ENCODE peak calls at places on chromosomes 12 and 14, in eight cellular contexts. F, T, M, D, K, Z, L and A are unnamed samples.

GRCh38 chr14:23005451-23005850 is 4.5 kb downstream of the C14orf93 start:
- DNase-seq in F (no peak), T (no peak), M (no peak), D (no peak), K (no peak), Z (no peak), L (no peak), A (no peak)

GRCh38 chr14:76091036-76091435 is 60.7 kb upstream of the GPATCH2L start:
- DNase-seq in F (no peak), T (peak; percentile 45), M (no peak), D (peak; percentile 64), K (no peak), Z (no peak), L (peak; percentile 10), A (peak; percentile 64)

GRCh38 chr12:119082496-119082895 is 96.2 kb upstream of the HSPB8 start:
- DNase-seq in F (no peak), T (peak; percentile 79), M (no peak), D (no peak), K (no peak), Z (peak; percentile 37), L (no peak), A (no peak)

GRCh38 chr14:50560929-50561280 is 960 bp downstream of the ATL1 start:
- DNase-seq in F (peak; percentile 8), T (peak; percentile 81), M (peak; percentile 93), D (peak; percentile 84), K (peak; percentile 26), Z (peak; percentile 90), L (peak; percentile 42), A (peak; percentile 65)

GRCh38 chr14:61675291-61675690 is 20.0 kb upstream of the HIF1A start:
- DNase-seq in F (no peak), T (no peak), M (no peak), D (no peak), K (no peak), Z (no peak), L (no peak), A (no peak)

GRCh38 chr14:83300454-83301064 is 1766.9 kb upstream of the SEL1L start:
- DNase-seq in F (peak; percentile 19), T (no peak), M (no peak), D (no peak), K (no peak), Z (no peak), L (peak; percentile 60), A (peak; percentile 23)

GRCh38 chr14:58533417-58533816 is 104.3 kb upstream of the DACT1 start:
- DNase-seq in F (no peak), T (peak; percentile 25), M (no peak), D (no peak), K (no peak), Z (no peak), L (peak; percentile 71), A (peak; percentile 39)

GRCh38 chr14:105489607-105490317 is 1.3 kb upstream of the TEDC1 start:
- DNase-seq in F (peak; percentile 76), T (peak; percentile 80), M (peak; percentile 89), D (peak; percentile 86), K (peak; percentile 78), Z (peak; percentile 89), L (peak; percentile 88), A (peak; percentile 74)

GRCh38 chr12:91373086-91373485 is 190.5 kb upstream of the DCN start:
- DNase-seq in F (no peak), T (no peak), M (no peak), D (no peak), K (no peak), Z (no peak), L (no peak), A (no peak)

GRCh38 chr14:20460458-20461229 is 590 bp downstream of the PIP4P1 start:
- DNase-seq in F (no peak), T (no peak), M (peak; percentile 87), D (no peak), K (no peak), Z (peak; percentile 61), L (no peak), A (no peak)

GRCh38 chr12:109735825-109736551 is 22.4 kb downstream of the FAM222A start:
- DNase-seq in F (no peak), T (peak; percentile 61), M (peak; percentile 48), D (no peak), K (no peak), Z (peak; percentile 16), L (no peak), A (no peak)

GRCh38 chr12:93938921-93939320 is 209.5 kb upstream of the PLXNC1 start:
- DNase-seq in F (no peak), T (no peak), M (no peak), D (no peak), K (no peak), Z (no peak), L (no peak), A (peak; percentile 88)

GRCh38 chr12:181921-182320 is 32.0 kb downstream of the SLC6A12 start:
- DNase-seq in F (no peak), T (no peak), M (no peak), D (no peak), K (no peak), Z (no peak), L (no peak), A (no peak)

GRCh38 chr12:108457006-108457733 is 57.9 kb upstream of the FICD start:
- DNase-seq in F (peak; percentile 11), T (no peak), M (no peak), D (no peak), K (peak; percentile 71), Z (no peak), L (peak; percentile 69), A (peak; percentile 66)

GRCh38 chr14:104973215-104974145 is 4.7 kb downstream of the AHNAK2 start:
- DNase-seq in F (peak; percentile 91), T (peak; percentile 73), M (peak; percentile 87), D (peak; percentile 90), K (peak; percentile 85), Z (peak; percentile 89), L (peak; percentile 95), A (peak; percentile 95)

GRCh38 chr14:91125271-91125661 is 11.4 kb downstream of the DGLUCY start:
- DNase-seq in F (no peak), T (no peak), M (no peak), D (no peak), K (no peak), Z (no peak), L (no peak), A (no peak)

GRCh38 chr12:53062977-53063707 is 13.3 kb downstream of the TNS2 start:
- DNase-seq in F (no peak), T (no peak), M (peak; percentile 64), D (peak; percentile 24), K (no peak), Z (no peak), L (no peak), A (no peak)

GRCh38 chr12:53060064-53060720 is 10.3 kb downstream of the TNS2 start:
- DNase-seq in F (no peak), T (no peak), M (no peak), D (no peak), K (no peak), Z (no peak), L (no peak), A (no peak)

GRCh38 chr12:53062011-53062961 is 12.4 kb downstream of the TNS2 start:
- DNase-seq in F (no peak), T (no peak), M (peak; percentile 61), D (peak; percentile 24), K (no peak), Z (peak; percentile 31), L (no peak), A (no peak)

GRCh38 chr12:53060721-53061276 is 10.9 kb downstream of the TNS2 start:
- DNase-seq in F (no peak), T (peak; percentile 43), M (peak; percentile 78), D (no peak), K (no peak), Z (no peak), L (no peak), A (no peak)

DNA sequence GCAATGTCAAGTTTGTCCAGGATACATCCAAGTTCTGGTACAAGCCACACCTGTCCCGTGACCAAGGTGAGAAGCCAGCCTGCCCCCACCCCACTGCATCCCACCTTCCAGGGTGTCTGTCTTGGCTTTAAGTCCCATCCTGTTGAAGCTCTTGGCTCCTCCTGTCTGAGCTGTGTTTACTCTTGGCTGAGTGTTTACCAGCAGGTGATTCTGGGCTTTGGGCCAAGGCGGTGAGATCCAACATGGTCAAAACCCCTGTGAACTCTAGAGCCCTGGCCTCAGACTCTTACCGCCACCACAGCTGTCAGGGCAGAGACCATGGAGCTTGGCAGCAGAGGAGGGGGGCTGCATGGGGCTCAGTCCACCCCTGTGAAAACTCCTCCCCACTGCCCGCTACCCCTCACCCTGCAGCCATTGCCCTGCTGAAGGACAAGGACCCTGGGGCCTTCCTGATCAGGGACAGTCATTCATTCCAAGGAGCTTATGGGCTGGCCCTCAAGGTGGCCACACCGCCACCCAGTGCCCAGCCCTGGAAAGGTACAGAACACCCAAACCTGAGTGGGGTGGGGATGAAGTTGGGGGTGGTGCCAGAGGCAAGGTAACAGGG is 11.6 kb downstream of the TNS2 start:
- DNase-seq in F (no peak), T (no peak), M (peak; percentile 88), D (peak; percentile 32), K (peak; percentile 55), Z (peak; percentile 80), L (no peak), A (no peak)
- TF ChIP-seq CTCF in F (peak; percentile 7), T (no peak), M (no peak), D (no peak), K (peak; percentile 44), Z (no peak), L (no peak), A (peak; percentile 3)

GRCh38 chr14:92635896-92636295 is 112.5 kb downstream of the LGMN start:
- DNase-seq in F (no peak), T (no peak), M (no peak), D (no peak), K (no peak), Z (no peak), L (no peak), A (no peak)
- H3K4me3 ChIP-seq in F (no peak overlapping the region), T (no peak overlapping the region), M (no peak overlapping the region), D (no peak overlapping the region), K (no peak overlapping the region), Z (no peak overlapping the region), L (no peak overlapping the region), A (no peak overlapping the region)

GRCh38 chr12:25591132-25591531 is 38.0 kb upstream of the LMNTD1 start:
- DNase-seq in F (no peak), T (no peak), M (no peak), D (no peak), K (no peak), Z (no peak), L (peak; percentile 28), A (no peak)
- TF ChIP-seq CTCF in F (peak; percentile 7), T (no peak), M (no peak), D (no peak), K (no peak), Z (no peak), L (peak; percentile 22), A (no peak)

GRCh38 chr12:57896437-57897201 is 44.7 kb upstream of the ATP23 start:
- DNase-seq in F (no peak), T (peak; percentile 83), M (peak; percentile 88), D (peak; percentile 84), K (peak; percentile 62), Z (peak; percentile 79), L (peak; percentile 82), A (peak; percentile 64)

GRCh38 chr12:57899010-57899662 is 42.2 kb upstream of the ATP23 start:
- DNase-seq in F (peak; percentile 34), T (peak; percentile 43), M (peak; percentile 74), D (peak; percentile 74), K (no peak), Z (peak; percentile 57), L (peak; percentile 53), A (peak; percentile 40)

GRCh38 chr12:57896139-57896436 is 45.3 kb upstream of the ATP23 start:
- DNase-seq in F (no peak), T (no peak), M (no peak), D (peak; percentile 54), K (no peak), Z (no peak), L (peak; percentile 45), A (peak; percentile 33)

GRCh38 chr12:57898308-57898970 is 42.9 kb upstream of the ATP23 start:
- DNase-seq in F (no peak), T (no peak), M (no peak), D (no peak), K (no peak), Z (no peak), L (no peak), A (no peak)

GRCh38 chr12:57897296-57897974 is 43.9 kb upstream of the ATP23 start:
- DNase-seq in F (no peak), T (no peak), M (no peak), D (no peak), K (no peak), Z (no peak), L (no peak), A (no peak)
- H3K4me3 ChIP-seq in F (no peak overlapping the region), T (peak overlapping the region; percentile 47), M (peak overlapping the region; percentile 60), D (peak overlapping the region; percentile 57), K (peak overlapping the region; percentile 58), Z (no peak overlapping the region), L (no peak overlapping the region), A (peak overlapping the region; percentile 57)